ENCODE peak calls at places on chromosomes 12 and 14, in four cellular contexts. C is HepG2, Q is A549, G is K562. N is an unnamed sample.

GRCh38 chr14:100433428-100433814 is 110.3 kb downstream of the SLC25A47 start:
- DNase-seq in Q (no peak), C (no peak), G (no peak), N (no peak)

GRCh38 chr12:99054601-99055128 is 409.6 kb downstream of the APAF1 start:
- DNase-seq in C (no peak), Q (no peak), G (no peak), N (no peak)

GRCh38 chr14:63524537-63525155 is 18.5 kb downstream of the PPP2R5E start:
- DNase-seq in Q (no peak), G (no peak), C (no peak), N (no peak)

GRCh38 chr14:50865677-50866076 is 6.2 kb upstream of the ABHD12B start:
- DNase-seq in C (no peak), Q (no peak), G (no peak), N (no peak)

GRCh38 chr12:879641-880040 is 69.9 kb downstream of the RAD52 start:
- DNase-seq in G (no peak), Q (no peak), C (no peak), N (no peak)

GRCh38 chr12:54984602-54985376 is at the start of gene TESPA1:
- DNase-seq in G (no peak), Q (no peak), C (no peak), N (no peak)

GRCh38 chr14:50362791-50363733 is 33.6 kb downstream of the CDKL1 start:
- DNase-seq in Q (no peak), C (no peak), G (no peak), N (no peak)

GRCh38 chr12:73057428-73057827 is 785.3 kb downstream of the TRHDE start:
- DNase-seq in Q (no peak), G (no peak), C (no peak), N (peak; percentile 42)

GRCh38 chr14:92586001-92586947 is 72.7 kb downstream of the RIN3 start:
- DNase-seq in Q (no peak), C (no peak), G (no peak), N (no peak)

GRCh38 chr12:92538970-92539749 is 163.6 kb upstream of the PLEKHG7 start:
- DNase-seq in G (no peak), C (no peak), Q (no peak), N (no peak)

GRCh38 chr12:9319044-9319841 is 111.0 kb upstream of the PZP start:
- DNase-seq in Q (no peak), C (no peak), G (no peak), N (no peak)

GRCh38 chr12:113910751-113911272 is 55.3 kb downstream of the RBM19 start:
- DNase-seq in G (no peak), Q (no peak), C (no peak), N (no peak)

GRCh38 chr12:31456562-31456961 is 130.6 kb upstream of the SINHCAF start:
- DNase-seq in G (no peak), Q (no peak), C (no peak), N (no peak)

GRCh38 chr14:53355581-53356112 is 202.5 kb upstream of the DDHD1 start:
- DNase-seq in G (no peak), Q (peak; percentile 6), C (no peak), N (peak; percentile 57)

GRCh38 chr12:126443977-126444376 is 1378.7 kb downstream of the AACS start:
- DNase-seq in C (no peak), G (no peak), Q (no peak), N (no peak)

GRCh38 chr14:100159865-100160533 is 554 bp upstream of the DEGS2 start:
- DNase-seq in G (no peak), C (no peak), Q (no peak), N (peak; percentile 67)

GRCh38 chr12:106251636-106252035 is 3.8 kb upstream of the CKAP4 start:
- DNase-seq in C (no peak), Q (no peak), G (no peak), N (no peak)

GRCh38 chr14:77099425-77100167 is 1.5 kb downstream of the CIPC start:
- DNase-seq in Q (no peak), G (no peak), C (no peak), N (no peak)

GRCh38 chr14:77097689-77098469 is at the start of gene CIPC:
- DNase-seq in C (peak; percentile 96), G (peak; percentile 94), Q (peak; percentile 97), N (peak; percentile 97)

GRCh38 chr14:77094672-77095284 is 3.3 kb upstream of the CIPC start:
- DNase-seq in C (peak; percentile 63), G (peak; percentile 27), Q (peak; percentile 73), N (peak; percentile 91)

GRCh38 chr14:77098470-77099353 is 654 bp downstream of the CIPC start:
- DNase-seq in C (no peak), G (peak; percentile 35), Q (peak; percentile 29), N (no peak)

GRCh38 chr14:77097006-77097688 is 911 bp upstream of the CIPC start:
- DNase-seq in G (no peak), C (peak; percentile 17), Q (no peak), N (no peak)
- TF ChIP-seq NR3C1 in G (no peak), C (no peak), Q (no peak), N (no peak)

GRCh38 chr14:34086358-34086757 is 135.5 kb upstream of the EGLN3 start:
- DNase-seq in C (no peak), G (no peak), Q (no peak), N (no peak)
- TF ChIP-seq NR3C1 in C (no peak), G (no peak), Q (no peak), N (no peak)

GRCh38 chr14:90429764-90430163 is 32.9 kb downstream of the CALM1 start:
- DNase-seq in Q (no peak), G (no peak), C (no peak), N (no peak)
- TF ChIP-seq NR3C1 in Q (no peak), G (no peak), C (no peak), N (no peak)

GRCh38 chr14:75456069-75457023 is 28.5 kb downstream of the JDP2 start:
- DNase-seq in C (no peak), Q (no peak), G (no peak), N (no peak)
- TF ChIP-seq NR3C1 in C (no peak), Q (no peak), G (no peak), N (no peak)

DNA sequence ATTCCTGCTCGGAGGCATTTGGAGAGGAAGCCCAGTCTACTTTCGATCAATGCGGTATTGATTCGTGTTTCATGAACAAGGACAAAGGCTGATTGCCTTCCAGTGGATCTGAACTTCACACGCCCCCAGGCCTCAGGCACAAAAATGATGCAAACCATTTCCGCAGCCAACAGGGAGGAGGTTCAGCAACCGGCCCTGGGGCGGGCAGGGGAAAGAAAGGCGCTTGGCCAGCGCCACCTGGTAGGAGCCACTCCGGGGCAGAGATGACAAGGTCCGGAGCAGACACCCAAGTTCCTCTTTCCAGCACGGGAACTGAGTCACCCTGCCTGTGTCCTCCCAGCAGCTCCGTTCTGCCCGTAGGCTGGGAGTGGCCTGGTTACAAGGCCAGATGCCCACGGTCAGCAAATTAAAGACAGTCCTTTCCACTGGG is 136.4 kb downstream of the SCARB1 start:
- DNase-seq in Q (no peak), C (peak; percentile 67), G (peak; percentile 32), N (no peak)
- TF ChIP-seq NR3C1 in Q (no peak), C (no peak), G (no peak), N (no peak)

GRCh38 chr14:54840798-54841197 is 61.8 kb downstream of the GCH1 start:
- DNase-seq in Q (no peak), C (no peak), G (no peak), N (no peak)

GRCh38 chr14:54837508-54838149 is 65.0 kb downstream of the GCH1 start:
- DNase-seq in C (peak; percentile 93), G (no peak), Q (no peak), N (no peak)

GRCh38 chr14:54838931-54839512 is 63.6 kb downstream of the GCH1 start:
- DNase-seq in G (no peak), Q (no peak), C (no peak), N (no peak)

GRCh38 chr14:54840336-54840735 is 62.3 kb downstream of the GCH1 start:
- DNase-seq in G (no peak), Q (no peak), C (no peak), N (no peak)

DNA sequence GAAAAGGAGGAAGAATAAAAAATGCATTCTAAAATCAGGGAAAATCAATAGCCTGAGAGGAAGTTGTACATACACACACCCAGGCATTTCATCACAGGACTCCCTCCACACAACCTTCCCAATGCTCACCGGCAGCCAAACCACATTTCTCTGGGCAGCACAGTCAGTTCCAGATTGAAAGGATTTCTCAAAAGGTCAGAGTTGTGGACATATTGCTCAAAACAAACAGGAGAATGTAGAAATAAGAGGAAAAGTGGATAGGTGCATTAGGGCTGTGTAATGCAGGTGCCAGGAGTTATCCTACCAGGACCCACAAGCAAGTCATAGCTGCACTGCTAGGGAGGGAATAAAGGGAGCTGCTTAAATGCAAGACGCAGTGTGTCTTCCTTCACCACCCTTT is 62.9 kb downstream of the GCH1 start:
- DNase-seq in C (peak; percentile 89), G (no peak), Q (no peak), N (no peak)
- TF ChIP-seq NR3C1 in C (no peak), G (no peak), Q (no peak), N (no peak)

DNA sequence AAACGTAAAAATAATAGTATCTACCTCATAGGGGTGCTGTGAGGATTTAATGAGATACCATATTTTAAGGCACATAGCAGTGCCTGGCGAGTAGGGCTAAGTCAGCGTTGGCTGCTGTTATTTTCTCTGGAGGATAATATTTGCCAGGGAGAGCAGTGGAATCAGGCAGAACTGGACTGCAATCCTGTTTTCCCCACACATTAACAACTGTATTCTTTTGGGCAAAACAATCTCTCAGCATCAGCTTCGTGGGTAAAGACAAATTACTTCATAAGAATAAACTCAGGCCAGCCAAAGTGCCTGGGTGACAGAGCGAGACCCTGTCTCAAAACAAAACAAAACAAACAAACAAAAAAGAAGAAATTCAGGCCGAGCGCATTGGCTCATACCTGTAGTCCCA is 29.7 kb upstream of the ATP2A2 start:
- DNase-seq in C (no peak), Q (no peak), G (no peak), N (no peak)
- TF ChIP-seq NR3C1 in C (no peak), Q (no peak), G (no peak), N (no peak)